ENCODE peak calls at places on chromosomes 3 and 15, in ten cellular contexts. R is NCI-H226; N is fibroblast of pulmonary artery; U is PC-3; I is activated CD8-positive, alpha-beta memory T cell treated with anti-CD3 and anti-CD28 coated beads, Interleukin-2, amount 50 U/mL, for 48 hours; S is stimulated activated CD4-positive, alpha-beta T cell treated with anti-CD3 and anti-CD28 coated beads, Interleukin-1b, Interleukin-23, amount 100 ng/mL, for 4 hours; D is NB4; X is HS-5; C is heart left ventricle; L is stimulated activated naive B cell treated with anti-CD40 and anti-IgM and Interleukin-4, amounts not matched to agents 10 μg/mL and 1 μg/mL and 100 μg/mL, for 72 hours. K is an unnamed sample.

GRCh38 chr3:24157106-24157505 is 212.0 kb downstream of the NR1D2 start:
- DNase-seq in D (no peak), N (no peak), R (no peak), L (no peak), C (no peak), I (no peak), S (no peak), U (no peak), X (no peak), K (no peak)

GRCh38 chr3:142180761-142181362 is 31.5 kb upstream of the TFDP2 start:
- DNase-seq in L (no peak), C (peak; percentile 23), S (no peak), U (peak; percentile 37), X (no peak), N (peak; percentile 71), R (peak; percentile 11), D (peak; percentile 52), I (no peak), K (no peak)

GRCh38 chr3:186160691-186161243 is 51.9 kb upstream of the ETV5 start:
- DNase-seq in S (no peak), I (no peak), X (no peak), C (no peak), D (no peak), L (no peak), R (peak; percentile 68), N (peak; percentile 9), U (no peak), K (peak; percentile 7)

GRCh38 chr3:119524931-119525662 is 26.8 kb downstream of the TIMMDC1 start:
- DNase-seq in S (no peak), I (no peak), N (peak; percentile 47), R (no peak), D (peak; percentile 16), C (no peak), U (peak; percentile 45), X (no peak), L (no peak), K (no peak)

GRCh38 chr15:54840999-54841398 is 355.7 kb downstream of the RSL24D1 start:
- DNase-seq in R (no peak), S (no peak), D (no peak), U (no peak), I (no peak), L (no peak), C (no peak), N (no peak), X (no peak), K (no peak)

GRCh38 chr15:52228928-52229327 is 37.7 kb upstream of the GNB5 start:
- DNase-seq in D (no peak), U (peak; percentile 11), X (no peak), N (peak; percentile 20), I (no peak), R (peak; percentile 72), L (peak; percentile 66), C (no peak), S (no peak), K (peak; percentile 72)

GRCh38 chr3:178406206-178406605 is 130.0 kb upstream of the KCNMB2 start:
- DNase-seq in S (no peak), I (no peak), L (no peak), C (no peak), R (no peak), N (peak; percentile 17), D (no peak), X (no peak), U (no peak), K (no peak)

GRCh38 chr3:14989943-14990753 is 42.8 kb downstream of the NR2C2 start:
- DNase-seq in C (peak; percentile 67), L (no peak), U (no peak), X (no peak), D (no peak), I (no peak), N (peak; percentile 27), R (no peak), S (no peak), K (peak; percentile 81)

GRCh38 chr15:31457161-31457560 is 130.5 kb downstream of the KLF13 start:
- DNase-seq in R (no peak), L (no peak), C (no peak), I (peak; percentile 36), U (no peak), D (no peak), X (no peak), S (no peak), N (no peak), K (no peak)

GRCh38 chr3:182165234-182165633 is 453.5 kb downstream of the SOX2 start:
- DNase-seq in N (no peak), L (no peak), R (peak; percentile 47), D (no peak), S (no peak), I (no peak), X (no peak), U (peak; percentile 77), C (no peak), K (no peak)

GRCh38 chr3:27509376-27509775 is 25.2 kb upstream of the SLC4A7 start:
- DNase-seq in N (no peak), L (no peak), D (peak; percentile 87), S (no peak), U (no peak), X (no peak), C (no peak), R (no peak), I (no peak), K (no peak)